ENCODE peak calls at places on chromosome 13, in five cellular contexts. K is AG04449, L is fibroblast of gingiva, G is mucosa of gallbladder, N is PC-3. X is an unnamed sample.

GRCh38 chr13:92842145-92842544 is 384.5 kb upstream of the GPC6 start:
- DNase-seq in G (no peak), N (peak; percentile 25), K (peak; percentile 34), L (peak; percentile 89), X (no peak)

GRCh38 chr13:113448885-113449692 is 4.2 kb downstream of the ADPRHL1 start:
- DNase-seq in N (peak; percentile 93), L (no peak), G (peak; percentile 52), K (no peak), X (no peak)

GRCh38 chr13:99980201-99981114 is 1.1 kb upstream of the ZIC2 start:
- DNase-seq in L (peak; percentile 47), G (peak; percentile 36), N (peak; percentile 57), K (no peak), X (no peak)

GRCh38 chr13:40974460-40975407 is 44.4 kb downstream of the ELF1 start:
- DNase-seq in L (peak; percentile 45), N (peak; percentile 37), K (no peak), G (no peak), X (no peak)

GRCh38 chr13:70391678-70392077 is 283.4 kb upstream of the KLHL1 start:
- DNase-seq in N (peak; percentile 67), L (no peak), G (peak; percentile 80), K (no peak), X (no peak)

GRCh38 chr13:111006508-111007031 is 91.7 kb upstream of the ANKRD10 start:
- DNase-seq in L (peak; percentile 77), G (peak; percentile 76), N (no peak), K (peak; percentile 23), X (peak; percentile 14)

GRCh38 chr13:110233181-110233641 is 73.7 kb downstream of the COL4A1 start:
- DNase-seq in K (no peak), G (peak; percentile 48), N (peak; percentile 66), L (peak; percentile 86), X (peak; percentile 91)

GRCh38 chr13:48155850-48156249 is 60.9 kb upstream of the MED4 start:
- DNase-seq in K (no peak), G (no peak), N (peak; percentile 72), L (peak; percentile 17), X (no peak)

GRCh38 chr13:75870397-75870801 is 234.3 kb downstream of the LMO7 start:
- DNase-seq in N (peak; percentile 56), L (peak; percentile 14), K (no peak), G (no peak), X (no peak)

GRCh38 chr13:42533336-42533591 is 40.7 kb upstream of the TNFSF11 start:
- DNase-seq in K (no peak), G (no peak), L (no peak), N (no peak), X (no peak)

GRCh38 chr13:63516124-63516523 is 2100.5 kb upstream of the PCDH20 start:
- DNase-seq in G (no peak), N (no peak), L (no peak), K (no peak), X (no peak)

GRCh38 chr13:100634686-100635085 is 39.9 kb downstream of the TMTC4 start:
- DNase-seq in G (no peak), L (no peak), K (no peak), N (no peak), X (no peak)

GRCh38 chr13:112623051-112623711 is 35.2 kb upstream of the TUBGCP3 start:
- DNase-seq in G (no peak), L (no peak), K (no peak), N (no peak), X (no peak)

GRCh38 chr13:113970810-113971470 is 2.9 kb downstream of the C13orf46 start:
- DNase-seq in K (no peak), L (no peak), G (peak; percentile 85), N (peak; percentile 90), X (no peak)

GRCh38 chr13:40910324-40911050 is 108.6 kb downstream of the ELF1 start:
- DNase-seq in G (no peak), N (peak; percentile 9), L (no peak), K (no peak), X (no peak)